ENCODE peak calls at places on chromosomes 13 and 19, in eight cellular contexts. N is stomach; H is colonic mucosa; C is CD8-positive, alpha-beta T cell; O is uterus; A is ascending aorta; F is ovary; M is fibroblast of lung. D is an unnamed sample.
A peak's percentile ranks its signal among the peaks of the same experiment; 100 is the strongest.

GRCh38 chr13:30806784-30807183 is 71.4 kb downstream of the ALOX5AP start:
- DNase-seq in C (no peak), O (no peak), M (peak; percentile 85), A (no peak), N (no peak), H (no peak), F (no peak), D (peak; percentile 11)

GRCh38 chr13:54162069-54162468 is 1133.5 kb downstream of the OLFM4 start:
- DNase-seq in H (no peak), O (no peak), C (no peak), A (no peak), M (no peak), N (no peak), F (no peak), D (no peak)

GRCh38 chr13:66895780-66896179 is 334.4 kb downstream of the PCDH9 start:
- DNase-seq in H (no peak), O (no peak), C (no peak), N (no peak), M (no peak), A (no peak), F (no peak), D (no peak)

GRCh38 chr13:60583911-60584753 is 187.1 kb downstream of the TDRD3 start:
- DNase-seq in O (peak; percentile 32), A (no peak), C (no peak), M (peak; percentile 94), N (no peak), H (no peak), F (no peak), D (no peak)

GRCh38 chr13:51728972-51729371 is 75.0 kb downstream of the DHRS12 start:
- DNase-seq in F (no peak), O (no peak), H (no peak), M (peak; percentile 87), A (no peak), N (no peak), C (no peak), D (no peak)

GRCh38 chr13:37457594-37457993 is 141.0 kb downstream of the POSTN start:
- DNase-seq in F (no peak), N (no peak), O (no peak), M (no peak), C (no peak), H (no peak), A (no peak), D (no peak)

GRCh38 chr13:102718746-102719145 is 23.9 kb upstream of the METTL21C start:
- DNase-seq in F (no peak), N (no peak), H (no peak), A (no peak), C (no peak), M (no peak), O (no peak), D (no peak)

GRCh38 chr13:105961438-105961837 is 574.0 kb downstream of the EFNB2 start:
- DNase-seq in O (no peak), A (no peak), H (no peak), F (no peak), M (no peak), N (no peak), C (no peak), D (no peak)

GRCh38 chr19:31595521-31595920 is 246.3 kb upstream of the TSHZ3 start:
- DNase-seq in F (no peak), H (no peak), A (no peak), M (no peak), N (no peak), O (no peak), C (no peak), D (no peak)

GRCh38 chr19:391726-392374 is 17.1 kb downstream of the C2CD4C start:
- DNase-seq in H (no peak), F (no peak), A (no peak), N (no peak), M (no peak), C (no peak), O (no peak), D (no peak)

GRCh38 chr13:42762917-42763316 is 18.5 kb upstream of the FAM216B start:
- DNase-seq in M (peak; percentile 89), A (no peak), C (no peak), F (no peak), N (no peak), H (no peak), O (no peak), D (no peak)

GRCh38 chr19:22545751-22546150 is 88.4 kb upstream of the ZNF492 start:
- DNase-seq in N (no peak), H (peak; percentile 27), O (peak; percentile 65), C (no peak), F (peak; percentile 81), A (no peak), M (peak; percentile 0), D (peak; percentile 1)

GRCh38 chr13:40094056-40094455 is 438.6 kb downstream of the COG6 start:
- DNase-seq in O (no peak), M (no peak), C (no peak), F (no peak), H (peak; percentile 32), N (no peak), A (no peak), D (no peak)

GRCh38 chr13:36166051-36166450 is 34.9 kb upstream of the DCLK1 start:
- DNase-seq in O (no peak), H (no peak), C (no peak), M (no peak), A (no peak), N (no peak), F (no peak), D (no peak)

GRCh38 chr13:95902736-95903135 is 150.5 kb downstream of the UGGT2 start:
- DNase-seq in A (no peak), N (no peak), M (peak; percentile 8), C (no peak), F (no peak), H (no peak), O (no peak), D (no peak)

GRCh38 chr19:35287713-35288112 is 4.2 kb upstream of the MAG start:
- DNase-seq in F (no peak), A (no peak), C (no peak), H (no peak), O (no peak), M (no peak), N (no peak), D (no peak)
- H3K27ac ChIP-seq in F (no peak overlapping the region), A (no peak overlapping the region), C (no peak overlapping the region), H (no peak overlapping the region), O (no peak overlapping the region), M (no peak overlapping the region), N (no peak overlapping the region), D (no peak overlapping the region)

GRCh38 chr13:24173775-24174174 is 13.3 kb downstream of the SPATA13 start:
- DNase-seq in A (no peak), O (no peak), C (no peak), H (no peak), F (no peak), N (no peak), M (peak; percentile 34), D (no peak)

GRCh38 chr13:24175847-24176246 is 15.3 kb downstream of the SPATA13 start:
- DNase-seq in C (no peak), M (no peak), O (no peak), N (no peak), F (no peak), A (no peak), H (no peak), D (no peak)

GRCh38 chr13:24178847-24179845 is 18.6 kb downstream of the SPATA13 start:
- DNase-seq in F (no peak), C (no peak), M (peak; percentile 82), H (no peak), N (no peak), A (no peak), O (no peak), D (no peak)

GRCh38 chr13:24180743-24181384 is 20.3 kb downstream of the SPATA13 start:
- DNase-seq in F (no peak), H (no peak), N (no peak), C (no peak), A (no peak), M (peak; percentile 75), O (no peak), D (no peak)

DNA sequence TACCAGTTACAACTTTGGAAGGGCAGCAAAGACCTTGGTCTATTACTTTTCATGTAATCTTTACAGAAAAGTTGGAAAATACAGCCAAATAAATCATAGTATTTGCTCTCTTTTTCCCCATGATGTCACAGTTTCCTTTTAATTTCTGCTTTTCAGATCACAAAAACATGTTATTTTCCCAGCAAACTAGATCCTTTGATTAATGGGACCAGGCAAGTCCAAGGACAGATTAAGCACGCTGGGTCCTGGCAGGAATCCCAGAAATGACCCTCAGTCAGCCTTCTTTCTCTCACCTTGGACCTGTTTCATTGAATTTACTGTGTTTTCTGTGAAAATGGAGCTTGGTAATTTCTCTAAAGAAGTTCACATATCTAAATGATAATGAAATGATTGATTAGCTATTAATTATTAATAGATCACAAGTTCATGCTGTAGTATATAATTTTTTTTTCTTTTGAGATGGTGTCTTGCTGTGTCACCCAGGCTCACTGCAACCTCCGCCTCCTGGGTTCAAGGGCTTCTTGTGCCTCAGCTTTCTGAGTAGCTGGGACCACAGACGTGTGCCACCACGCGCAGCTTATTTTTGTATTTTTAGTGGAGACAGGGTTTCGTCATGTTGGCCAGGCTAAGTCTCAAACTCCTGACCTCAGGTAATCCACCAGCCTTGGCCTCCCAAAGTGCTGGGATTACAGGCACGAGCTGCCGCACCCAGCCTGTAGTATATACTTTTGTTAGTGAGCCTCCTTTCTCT is 16.0 kb downstream of the SPATA13 start:
- DNase-seq in A (no peak), M (peak; percentile 50), F (peak; percentile 85), H (no peak), N (no peak), O (no peak), C (no peak), D (peak; percentile 46)
- H3K27ac ChIP-seq in A (no peak overlapping the region), M (no peak overlapping the region), F (peak overlapping the region; percentile 55), H (no peak overlapping the region), N (no peak overlapping the region), O (no peak overlapping the region), C (no peak overlapping the region), D (no peak overlapping the region)

DNA sequence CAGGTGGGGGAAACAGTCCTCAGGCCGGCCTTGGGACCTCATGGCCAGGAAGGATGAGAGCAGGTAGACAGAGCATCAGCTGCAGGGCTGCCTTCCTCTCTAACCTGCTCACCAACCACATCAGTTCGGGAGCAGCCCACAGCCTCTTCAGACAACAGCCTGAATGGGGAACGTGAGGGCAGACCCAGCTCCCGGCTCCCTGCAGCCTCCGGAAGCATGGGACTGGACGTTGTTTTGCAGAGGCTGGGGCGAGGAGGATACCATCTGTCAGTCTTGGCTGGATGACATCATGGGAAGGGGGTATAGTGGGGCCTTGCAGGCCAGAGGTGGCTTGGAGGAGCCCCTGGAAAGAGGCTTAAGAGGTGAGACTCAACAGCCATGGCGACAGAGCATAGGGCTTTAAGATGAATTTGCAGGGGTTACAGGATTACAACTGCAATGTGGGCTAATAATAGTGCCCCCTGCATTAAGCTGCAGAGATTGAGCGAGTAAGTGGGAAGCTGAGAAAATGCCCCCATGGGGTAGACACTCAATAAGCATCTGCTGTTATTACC is 1.5 kb downstream of the FXYD3 start:
- DNase-seq in C (no peak), A (no peak), O (no peak), M (no peak), F (no peak), H (no peak), N (no peak), D (no peak)
- H3K27ac ChIP-seq in C (no peak overlapping the region), A (no peak overlapping the region), O (no peak overlapping the region), M (no peak overlapping the region), F (no peak overlapping the region), H (peak overlapping the region; percentile 92), N (peak overlapping the region; percentile 88), D (peak overlapping the region; percentile 65)

DNA sequence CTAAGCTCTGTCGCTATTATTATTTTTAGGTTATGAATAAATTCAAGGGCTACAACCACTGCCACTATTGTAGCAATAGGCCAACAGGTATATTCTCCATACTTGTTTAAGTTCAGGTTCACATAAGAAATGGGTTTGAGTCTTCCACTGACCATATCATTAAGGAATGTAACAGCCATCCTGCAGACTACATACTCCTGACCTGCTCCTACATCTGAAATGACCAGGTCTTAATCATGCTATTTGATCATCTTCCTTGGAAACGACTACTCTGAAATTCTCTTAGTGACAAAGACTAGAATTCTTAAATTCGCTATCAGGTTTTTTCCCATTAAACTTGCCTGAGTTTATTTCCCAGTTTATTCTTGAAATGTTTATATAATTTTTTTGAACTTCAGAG is 66.8 kb downstream of the IPO5 start:
- DNase-seq in H (no peak), N (no peak), O (no peak), A (no peak), F (no peak), M (peak; percentile 31), C (no peak), D (no peak)
- H3K27ac ChIP-seq in H (no peak overlapping the region), N (no peak overlapping the region), O (no peak overlapping the region), A (no peak overlapping the region), F (no peak overlapping the region), M (no peak overlapping the region), C (no peak overlapping the region), D (no peak overlapping the region)